ENCODE peak calls at places on chromosome 20, in seven cellular contexts. E is mammary epithelial cell, X is lower lobe of right lung, T is uterus, U is prostate gland, A is heart right ventricle, Y is cardiac muscle cell. H is an unnamed sample. For H3K4me1, the result is how much of the 10 kb centered on the place peaks cover.

GRCh38 chr20:49372095-49372734 is 94.4 kb upstream of the ZNFX1 start:
- DNase-seq in X (no peak), U (peak), E (peak), Y (no peak), T (no peak), A (no peak), H (peak)

GRCh38 chr20:47607208-47607613 is 105.5 kb downstream of the NCOA3 start:
- DNase-seq in U (no peak), E (peak), Y (peak), X (no peak), T (no peak), A (no peak), H (no peak)

GRCh38 chr20:19889011-19889953 is 127.9 kb upstream of the NAA20 start:
- DNase-seq in U (peak), Y (peak), A (peak), T (peak), X (no peak), E (peak), H (no peak)

GRCh38 chr20:18324596-18325089 is 36.3 kb downstream of the ZNF133 start:
- DNase-seq in T (no peak), X (no peak), E (no peak), Y (no peak), U (no peak), A (no peak), H (no peak)

GRCh38 chr20:50726955-50727791 is 4.2 kb upstream of the PARD6B start:
- DNase-seq in U (no peak), E (no peak), T (no peak), Y (no peak), A (no peak), X (no peak), H (no peak)

GRCh38 chr20:44343162-44343675 is 6.4 kb downstream of the R3HDML start:
- DNase-seq in E (no peak), Y (no peak), X (no peak), U (no peak), A (no peak), T (no peak), H (no peak)

GRCh38 chr20:36394340-36394965 is 88.3 kb downstream of the DLGAP4 start:
- DNase-seq in T (no peak), U (no peak), A (no peak), E (peak), Y (no peak), X (peak), H (peak)

GRCh38 chr20:45359406-45360148 is 3.4 kb upstream of the SYS1 start:
- DNase-seq in U (no peak), E (peak), Y (peak), X (no peak), T (peak), A (no peak), H (peak)

GRCh38 chr20:33667245-33668086 is 723 bp downstream of the ACTL10 start:
- DNase-seq in U (peak), A (peak), T (peak), Y (peak), E (peak), X (peak), H (peak)

GRCh38 chr20:12023169-12023795 is 105.6 kb downstream of the BTBD3 start:
- DNase-seq in E (no peak), X (no peak), U (no peak), T (no peak), A (no peak), Y (no peak), H (no peak)

GRCh38 chr20:20024942-20025341 is 7.8 kb downstream of the NAA20 start:
- DNase-seq in X (no peak), E (no peak), T (no peak), U (no peak), A (no peak), Y (no peak), H (no peak)

GRCh38 chr20:45322952-45323383 is 14.9 kb upstream of the MATN4 start:
- DNase-seq in U (peak), Y (peak), T (no peak), A (no peak), E (peak), X (peak), H (no peak)

GRCh38 chr20:53165452-53165851 is 193.3 kb downstream of the TSHZ2 start:
- DNase-seq in Y (no peak), T (no peak), E (peak), U (no peak), X (no peak), A (no peak), H (no peak)

GRCh38 chr20:39853664-39854063 is 835.4 kb downstream of the MAFB start:
- DNase-seq in A (no peak), X (no peak), E (peak), T (no peak), U (no peak), Y (peak), H (no peak)

GRCh38 chr20:37336369-37337207 is 9.4 kb upstream of the SRC start:
- DNase-seq in X (peak), U (no peak), Y (peak), E (no peak), T (peak), A (peak), H (no peak)

GRCh38 chr20:59064214-59064722 is 21.7 kb upstream of the PRELID3B start:
- DNase-seq in X (no peak), Y (no peak), E (peak), T (no peak), U (no peak), A (no peak), H (no peak)

GRCh38 chr20:36744764-36745191 is 1.1 kb downstream of the NDRG3 start:
- DNase-seq in E (peak), Y (peak), X (no peak), T (no peak), A (peak), U (peak), H (no peak)

GRCh38 chr20:59819496-59820203 is 113.8 kb downstream of the SYCP2 start:
- DNase-seq in X (no peak), A (no peak), U (no peak), Y (no peak), T (no peak), E (no peak), H (peak)

GRCh38 chr20:16711859-16712258 is 18.0 kb upstream of the SNRPB2 start:
- DNase-seq in U (no peak), E (no peak), T (no peak), A (no peak), Y (peak), X (no peak), H (no peak)

GRCh38 chr20:10970109-10970508 is 296.3 kb upstream of the JAG1 start:
- DNase-seq in T (no peak), A (no peak), E (peak), U (no peak), Y (peak), X (no peak), H (no peak)

GRCh38 chr20:37669062-37669772 is 24.6 kb upstream of the CTNNBL1 start:
- DNase-seq in U (no peak), Y (no peak), A (no peak), E (peak), T (no peak), X (no peak), H (no peak)

GRCh38 chr20:56872620-56873458 is 243.7 kb downstream of the TFAP2C start:
- DNase-seq in A (no peak), U (no peak), Y (no peak), X (no peak), T (no peak), E (peak), H (no peak)

DNA sequence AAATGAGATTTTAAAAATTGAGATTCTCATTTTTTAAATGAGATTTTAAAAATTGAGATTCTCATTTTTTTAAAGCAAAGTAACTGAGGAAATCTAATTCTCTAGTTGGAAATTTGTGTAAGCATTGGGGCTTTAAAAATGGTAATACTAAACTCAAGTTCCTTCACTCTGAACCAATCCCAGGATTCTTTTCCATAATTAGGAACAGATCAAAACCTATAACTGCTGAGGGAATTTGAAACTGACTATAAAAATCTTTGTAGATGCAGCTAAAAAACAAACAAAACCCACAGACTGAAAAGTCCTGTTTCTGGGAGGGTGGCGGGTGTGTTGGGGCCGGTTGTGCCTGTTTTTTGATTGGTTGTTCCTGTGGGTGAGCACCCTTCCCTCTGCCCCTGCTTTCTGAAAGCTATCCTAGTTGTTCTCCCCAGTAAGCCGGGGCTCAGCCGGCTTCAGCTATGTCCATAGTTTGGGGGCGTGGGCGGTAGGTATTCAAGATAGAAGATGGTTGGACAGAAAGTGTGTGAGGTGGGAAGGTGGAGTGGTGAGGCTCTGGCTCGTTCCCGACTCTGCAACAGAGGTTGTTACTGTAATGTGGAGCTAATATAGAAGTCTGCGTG is 49.3 kb downstream of the GFRA4 start:
- DNase-seq in X (no peak), E (no peak), U (peak), A (no peak), T (no peak), Y (no peak), H (no peak)
- H3K4me1 ChIP-seq in X (under half), E (under half), U (under half), A (under half), T (under half), Y (under half), H (under half)

GRCh38 chr20:31846793-31847138 is 1.4 kb upstream of the FOXS1 start:
- DNase-seq in U (no peak), E (no peak), A (no peak), X (no peak), Y (no peak), T (no peak), H (no peak)
- TF ChIP-seq CTCF in U (no peak), E (no peak), A (no peak), X (no peak), Y (no peak), T (no peak), H (peak)

DNA sequence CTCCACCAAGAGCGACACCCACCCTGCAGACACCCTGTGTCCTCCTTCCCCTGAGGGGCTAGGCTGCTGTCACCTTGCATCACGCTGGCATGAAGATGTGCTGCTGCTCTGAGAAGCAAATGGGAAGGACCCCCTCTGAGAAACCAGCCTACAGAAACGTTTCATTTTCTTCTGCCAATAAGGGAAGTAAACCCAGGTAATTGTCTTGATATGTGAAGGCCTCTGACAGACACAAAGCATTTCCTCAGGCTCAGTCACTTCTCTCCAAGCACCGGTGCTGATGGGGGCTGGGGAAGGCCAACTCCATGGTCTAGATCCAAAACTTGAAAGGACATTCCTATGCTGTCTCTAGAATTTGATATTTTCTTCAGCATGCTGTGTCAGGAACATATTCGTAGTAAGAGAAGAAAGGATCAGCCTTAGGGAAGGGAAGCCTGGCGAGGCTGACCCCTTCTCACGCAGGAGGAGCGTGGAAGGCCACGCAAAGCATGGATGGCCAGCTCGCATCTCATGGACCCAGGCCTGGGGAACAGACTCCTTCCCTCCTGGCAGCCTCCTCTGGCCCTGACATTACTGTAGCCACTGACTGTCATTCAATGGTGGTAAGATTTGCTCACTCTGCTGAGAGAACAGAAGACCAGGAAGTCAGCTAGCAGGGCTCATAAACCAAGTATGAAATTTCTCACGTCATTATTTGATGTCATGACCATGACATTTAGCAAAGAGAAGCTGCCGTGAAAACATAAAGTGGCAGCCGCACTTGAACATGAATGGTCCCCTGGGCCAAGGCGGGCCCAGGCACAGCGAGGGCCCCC is 20.4 kb downstream of the ACSS1 start:
- DNase-seq in X (no peak), E (no peak), T (no peak), U (no peak), Y (no peak), A (no peak), H (no peak)
- H3K27ac ChIP-seq in X (peak), E (no peak), T (peak), U (peak), Y (no peak), A (peak), H (no peak)

DNA sequence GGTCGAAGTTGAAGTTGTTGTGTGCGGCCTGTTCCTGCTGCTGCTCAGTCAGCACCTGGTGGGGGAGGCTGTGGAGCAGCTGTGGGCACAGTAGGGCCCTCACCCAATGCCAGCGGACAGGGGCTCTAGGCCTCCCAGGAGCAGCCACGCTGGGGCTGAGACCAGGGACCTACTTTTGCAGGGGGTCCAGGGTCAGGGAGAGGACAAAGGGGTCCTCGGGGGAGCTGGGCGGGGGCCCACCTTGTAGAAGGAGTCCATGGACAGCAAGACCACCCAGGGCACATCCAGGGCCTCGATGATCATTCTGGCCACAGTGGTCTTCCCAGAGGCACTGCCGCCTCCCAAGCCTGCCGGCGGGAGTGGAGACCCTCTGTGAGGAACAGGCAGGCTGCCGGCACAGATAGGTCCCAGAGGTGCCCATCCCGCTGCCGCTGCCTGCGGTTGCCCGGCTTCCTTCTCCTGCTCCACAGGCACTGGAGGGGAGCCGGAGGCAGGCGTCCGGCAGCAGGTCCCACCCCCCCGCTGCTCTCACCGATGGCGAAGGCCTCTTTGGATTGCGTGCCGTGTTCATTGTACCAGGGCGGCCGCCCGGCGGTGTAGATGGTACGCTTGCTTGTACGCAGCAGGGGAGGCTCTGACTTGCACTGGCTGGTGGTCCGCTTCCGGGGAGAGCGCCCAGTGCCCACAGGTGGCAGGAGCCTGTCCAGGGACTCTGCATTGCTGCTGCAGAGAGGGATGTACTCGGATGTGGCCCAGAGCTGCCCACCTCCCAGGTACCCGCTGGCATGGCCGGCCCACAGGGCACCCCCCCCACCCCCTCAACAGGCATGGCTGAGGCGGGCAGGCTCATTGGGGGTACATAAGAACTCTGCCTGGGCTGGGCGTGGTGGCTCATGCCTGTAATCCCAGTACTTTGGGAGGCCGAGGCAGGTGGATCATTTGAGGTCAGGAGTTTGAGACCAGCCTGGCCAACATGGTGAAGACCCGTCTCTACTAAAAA is 10.0 kb downstream of the UCKL1 start:
- DNase-seq in A (peak), U (no peak), Y (no peak), T (no peak), E (no peak), X (no peak), H (peak)
- H3K4me1 ChIP-seq in A (half or more), U (under half), Y (under half), T (under half), E (half or more), X (half or more), H (under half)

H was measured in RWPE2.